ENCODE peak calls at places on chromosomes 3 and 15, in four cellular contexts. W is activated CD8-positive, alpha-beta memory T cell treated with anti-CD3 and anti-CD28 coated beads for 24 hours; S is RCC 7860; G is NCI-H446. A is an unnamed sample.

GRCh38 chr3:58474348-58474911 is 17.5 kb upstream of the KCTD6 start:
- DNase-seq in W (no peak), S (no peak), G (no peak), A (no peak)

GRCh38 chr3:114553949-114554593 is 260.2 kb downstream of the TIGIT start:
- DNase-seq in W (no peak), S (no peak), G (no peak), A (no peak)

GRCh38 chr3:69568926-69569325 is 170.3 kb upstream of the MITF start:
- DNase-seq in W (no peak), S (no peak), G (no peak), A (no peak)

GRCh38 chr3:185709241-185709955 is 115.4 kb downstream of the IGF2BP2 start:
- DNase-seq in W (no peak), S (no peak), G (no peak), A (no peak)

GRCh38 chr15:23877502-23878412 is 190.7 kb upstream of the NDN start:
- DNase-seq in W (no peak), S (no peak), G (no peak), A (no peak)

GRCh38 chr3:178385280-178385952 is 150.8 kb upstream of the KCNMB2 start:
- DNase-seq in W (no peak), S (peak), G (peak), A (no peak)

GRCh38 chr3:8509961-8510360 is 8.3 kb downstream of the LMCD1 start:
- DNase-seq in W (no peak), S (peak), G (no peak), A (no peak)

GRCh38 chr3:8937064-8938020 is 25.9 kb downstream of the RAD18 start:
- DNase-seq in W (no peak), S (peak), G (no peak), A (no peak)

GRCh38 chr3:126132751-126133511 is 47.5 kb downstream of the ALDH1L1 start:
- DNase-seq in W (peak), S (no peak), G (no peak), A (peak)

GRCh38 chr3:193992638-193993037 is 143.3 kb upstream of the HES1 start:
- DNase-seq in W (no peak), S (no peak), G (no peak), A (no peak)

GRCh38 chr3:45499529-45499928 is 95.0 kb upstream of the LIMD1 start:
- DNase-seq in W (no peak), S (peak), G (no peak), A (no peak)

GRCh38 chr3:102005551-102005950 is 156.2 kb downstream of the NFKBIZ start:
- DNase-seq in W (no peak), S (no peak), G (no peak), A (no peak)

GRCh38 chr15:80789296-80789695 is 10.1 kb downstream of the CEMIP start:
- DNase-seq in W (no peak), S (peak), G (no peak), A (no peak)

GRCh38 chr15:82655606-82656005 is 8.4 kb upstream of the CPEB1 start:
- DNase-seq in W (no peak), S (no peak), G (no peak), A (no peak)

GRCh38 chr15:91336691-91337090 is 236.6 kb downstream of the SV2B start:
- DNase-seq in W (no peak), S (no peak), G (no peak), A (no peak)

GRCh38 chr15:78206326-78207109 is 27.8 kb downstream of the ACSBG1 start:
- DNase-seq in W (peak), S (no peak), G (no peak), A (peak)

GRCh38 chr3:100634493-100635272 is 25.3 kb downstream of the ADGRG7 start:
- DNase-seq in W (peak), S (no peak), G (no peak), A (no peak)

GRCh38 chr3:168034152-168034928 is 61.4 kb downstream of the GOLIM4 start:
- DNase-seq in W (no peak), S (peak), G (no peak), A (no peak)

GRCh38 chr3:135531996-135532395 is 433.5 kb upstream of the PPP2R3A start:
- DNase-seq in W (no peak), S (no peak), G (no peak), A (no peak)